ENCODE peak calls at places on chromosomes 2 and 18, in five cellular contexts. U is T follicular helper cell, B is upper lobe of left lung, Y is cardiac muscle cell, S is anterior cingulate cortex. Z is an unnamed sample.
A peak's percentile ranks its signal among the peaks of the same experiment; 100 is the strongest.

GRCh38 chr2:23422089-23423061 is 37.4 kb downstream of the KLHL29 start:
- DNase-seq in B (no peak), Y (no peak), U (no peak), S (no peak), Z (no peak)

GRCh38 chr18:61272793-61273192 is 60.4 kb upstream of the CDH20 start:
- DNase-seq in S (no peak), U (no peak), Y (no peak), B (no peak), Z (no peak)

GRCh38 chr18:362914-363295 is 95.1 kb upstream of the THOC1 start:
- DNase-seq in S (no peak), Y (no peak), U (no peak), B (no peak), Z (no peak)

GRCh38 chr18:75070235-75070624 is 138.7 kb downstream of the PTGR3 start:
- DNase-seq in S (no peak), U (no peak), Y (no peak), B (no peak), Z (no peak)

GRCh38 chr2:1744446-1745170 is at the start of gene PXDN:
- DNase-seq in U (no peak), B (no peak), Y (no peak), S (no peak), Z (no peak)

GRCh38 chr2:36352024-36352398 is 3.6 kb upstream of the CRIM1 start:
- DNase-seq in B (no peak), S (no peak), Y (peak; percentile 57), U (no peak), Z (peak; percentile 80)

GRCh38 chr2:177633111-177633510 is 240.5 kb downstream of the AGPS start:
- DNase-seq in Y (no peak), S (no peak), B (no peak), U (no peak), Z (no peak)

GRCh38 chr2:31413025-31413424 is 1.5 kb downstream of the XDH start:
- DNase-seq in U (no peak), S (no peak), B (no peak), Y (no peak), Z (no peak)

GRCh38 chr2:160490760-160491367 is 2.7 kb downstream of the RBMS1 start:
- DNase-seq in B (no peak), U (no peak), S (no peak), Y (no peak), Z (no peak)

GRCh38 chr18:4068552-4069158 is 386.5 kb downstream of the DLGAP1 start:
- DNase-seq in B (no peak), S (no peak), Y (peak; percentile 69), U (peak; percentile 10), Z (peak; percentile 79)

GRCh38 chr18:2223859-2224258 is 347.4 kb downstream of the METTL4 start:
- DNase-seq in U (no peak), S (no peak), Y (peak; percentile 21), B (no peak), Z (peak; percentile 29)

GRCh38 chr2:165776013-165776412 is 18.0 kb downstream of the GALNT3 start:
- DNase-seq in S (no peak), B (no peak), Y (no peak), U (no peak), Z (no peak)

GRCh38 chr2:240472078-240472790 is 36.8 kb downstream of the GPC1 start:
- DNase-seq in S (no peak), Y (no peak), B (no peak), U (no peak), Z (no peak)